ENCODE peak calls at places on chromosomes 13 and 19, in five cellular contexts. One of them, this sample, is unnamed.

GRCh38 chr13:79246575-79246949 is 159.5 kb downstream of the RBM26 start:
- DNase-seq in HL-60: no peak
- DNase-seq in A549: no peak
- DNase-seq in lower leg skin: no peak
- DNase-seq in coronary artery: no peak
- DNase-seq in this sample: no peak

GRCh38 chr19:48455908-48456562 is 661 bp downstream of the KCNJ14 start:
- DNase-seq in HL-60: no peak
- DNase-seq in A549: no peak
- DNase-seq in lower leg skin: no peak
- DNase-seq in coronary artery: no peak
- DNase-seq in this sample: no peak

GRCh38 chr13:60379837-60380236 is 17.2 kb upstream of the TDRD3 start:
- DNase-seq in HL-60: no peak
- DNase-seq in A549: no peak
- DNase-seq in lower leg skin: no peak
- DNase-seq in coronary artery: no peak
- DNase-seq in this sample: no peak

GRCh38 chr13:95624020-95624419 is 20.5 kb downstream of the DZIP1 start:
- DNase-seq in HL-60: peak; percentile 51
- DNase-seq in A549: peak; percentile 25
- DNase-seq in lower leg skin: no peak
- DNase-seq in coronary artery: no peak
- DNase-seq in this sample: no peak

GRCh38 chr13:31310781-31311180 is 111.0 kb downstream of the B3GLCT start:
- DNase-seq in HL-60: no peak
- DNase-seq in A549: no peak
- DNase-seq in lower leg skin: no peak
- DNase-seq in coronary artery: no peak
- DNase-seq in this sample: no peak

GRCh38 chr13:42007844-42008243 is 40.6 kb upstream of the DGKH start:
- DNase-seq in HL-60: no peak
- DNase-seq in A549: no peak
- DNase-seq in lower leg skin: no peak
- DNase-seq in coronary artery: no peak
- DNase-seq in this sample: no peak

GRCh38 chr13:76874466-76874865 is 11.7 kb downstream of the KCTD12 start:
- DNase-seq in HL-60: no peak
- DNase-seq in A549: no peak
- DNase-seq in lower leg skin: no peak
- DNase-seq in coronary artery: no peak
- DNase-seq in this sample: no peak

GRCh38 chr19:57363734-57364181 is 407 bp downstream of the TRAPPC2B start:
- DNase-seq in HL-60: no peak
- DNase-seq in A549: peak; percentile 27
- DNase-seq in lower leg skin: no peak
- DNase-seq in coronary artery: no peak
- DNase-seq in this sample: peak; percentile 12

GRCh38 chr19:38658462-38659306 is 11.2 kb downstream of the ACTN4 start:
- DNase-seq in HL-60: no peak
- DNase-seq in A549: peak; percentile 99
- DNase-seq in lower leg skin: no peak
- DNase-seq in coronary artery: no peak
- DNase-seq in this sample: peak; percentile 84

GRCh38 chr13:23966221-23966690 is 69.0 kb upstream of the C1QTNF9B start:
- DNase-seq in HL-60: no peak
- DNase-seq in A549: no peak
- DNase-seq in lower leg skin: no peak
- DNase-seq in coronary artery: no peak
- DNase-seq in this sample: no peak

GRCh38 chr13:41645313-41645712 is 188.0 kb downstream of the RGCC start:
- DNase-seq in HL-60: no peak
- DNase-seq in A549: no peak
- DNase-seq in lower leg skin: no peak
- DNase-seq in coronary artery: no peak
- DNase-seq in this sample: no peak

GRCh38 chr13:113564331-113565023 is 20.1 kb upstream of the TFDP1 start:
- DNase-seq in HL-60: no peak
- DNase-seq in A549: no peak
- DNase-seq in lower leg skin: peak; percentile 63
- DNase-seq in coronary artery: peak; percentile 33
- DNase-seq in this sample: no peak

GRCh38 chr13:64274481-64275217 is 2859.0 kb upstream of the PCDH20 start:
- DNase-seq in HL-60: no peak
- DNase-seq in A549: no peak
- DNase-seq in lower leg skin: no peak
- DNase-seq in coronary artery: no peak
- DNase-seq in this sample: no peak

GRCh38 chr19:30978639-30979038 is 370.6 kb downstream of the TSHZ3 start:
- DNase-seq in HL-60: no peak
- DNase-seq in A549: no peak
- DNase-seq in lower leg skin: no peak
- DNase-seq in coronary artery: no peak
- DNase-seq in this sample: no peak

GRCh38 chr13:92842145-92842544 is 384.5 kb upstream of the GPC6 start:
- DNase-seq in HL-60: no peak
- DNase-seq in A549: no peak
- DNase-seq in lower leg skin: no peak
- DNase-seq in coronary artery: no peak
- DNase-seq in this sample: no peak

GRCh38 chr13:35485451-35485850 is 9.0 kb upstream of the MAB21L1 start:
- DNase-seq in HL-60: no peak
- DNase-seq in A549: no peak
- DNase-seq in lower leg skin: no peak
- DNase-seq in coronary artery: no peak
- DNase-seq in this sample: no peak

GRCh38 chr13:64810701-64811258 is 2419.4 kb downstream of the PCDH9 start:
- DNase-seq in HL-60: no peak
- DNase-seq in A549: no peak
- DNase-seq in lower leg skin: no peak
- DNase-seq in coronary artery: no peak
- DNase-seq in this sample: no peak

GRCh38 chr19:50728084-50728737 is 5.0 kb downstream of the CLEC11A start:
- DNase-seq in HL-60: peak; percentile 67
- DNase-seq in A549: no peak
- DNase-seq in lower leg skin: peak; percentile 93
- DNase-seq in coronary artery: no peak
- DNase-seq in this sample: no peak

GRCh38 chr19:35518313-35518712 is 4.9 kb upstream of the DMKN start:
- DNase-seq in HL-60: no peak
- DNase-seq in A549: peak; percentile 62
- DNase-seq in lower leg skin: no peak
- DNase-seq in coronary artery: no peak
- DNase-seq in this sample: no peak

GRCh38 chr13:112781881-112782361 is 92.1 kb downstream of the ATP11A start:
- DNase-seq in HL-60: no peak
- DNase-seq in A549: no peak
- DNase-seq in lower leg skin: peak; percentile 84
- DNase-seq in coronary artery: no peak
- DNase-seq in this sample: no peak

GRCh38 chr19:39106201-39106600 is 19.4 kb upstream of the PAK4 start:
- DNase-seq in HL-60: no peak
- DNase-seq in A549: no peak
- DNase-seq in lower leg skin: no peak
- DNase-seq in coronary artery: no peak
- DNase-seq in this sample: no peak

GRCh38 chr19:58055483-58055874 is 3.6 kb upstream of the ZNF135 start:
- DNase-seq in HL-60: no peak
- DNase-seq in A549: no peak
- DNase-seq in lower leg skin: no peak
- DNase-seq in coronary artery: no peak
- DNase-seq in this sample: no peak

GRCh38 chr19:38569368-38569983 is 48.3 kb downstream of the MAP4K1 start:
- DNase-seq in HL-60: no peak
- DNase-seq in A549: no peak
- DNase-seq in lower leg skin: no peak
- DNase-seq in coronary artery: no peak
- DNase-seq in this sample: no peak

GRCh38 chr19:56554272-56554869 is 12.9 kb upstream of the ZNF470 start:
- DNase-seq in HL-60: no peak
- DNase-seq in A549: no peak
- DNase-seq in lower leg skin: no peak
- DNase-seq in coronary artery: no peak
- DNase-seq in this sample: no peak

GRCh38 chr13:44576396-44577235 is 486 bp upstream of the TSC22D1 start:
- DNase-seq in HL-60: peak; percentile 20
- DNase-seq in A549: no peak
- DNase-seq in lower leg skin: peak; percentile 88
- DNase-seq in coronary artery: no peak
- DNase-seq in this sample: peak; percentile 31

GRCh38 chr19:39351537-39352037 is 9.4 kb downstream of the SAMD4B start:
- DNase-seq in HL-60: no peak
- DNase-seq in A549: no peak
- DNase-seq in lower leg skin: no peak
- DNase-seq in coronary artery: no peak
- DNase-seq in this sample: no peak

GRCh38 chr19:1136201-1136600 is 32.4 kb downstream of the GPX4 start:
- DNase-seq in HL-60: no peak
- DNase-seq in A549: no peak
- DNase-seq in lower leg skin: peak; percentile 89
- DNase-seq in coronary artery: no peak
- DNase-seq in this sample: no peak

GRCh38 chr13:36519432-36519831 is 87.1 kb downstream of the CCNA1 start:
- DNase-seq in HL-60: no peak
- DNase-seq in A549: no peak
- DNase-seq in lower leg skin: no peak
- DNase-seq in coronary artery: no peak
- DNase-seq in this sample: no peak

GRCh38 chr19:46955813-46956371 is 63.7 kb upstream of the NPAS1 start:
- DNase-seq in HL-60: no peak
- DNase-seq in A549: no peak
- DNase-seq in lower leg skin: no peak
- DNase-seq in coronary artery: no peak
- DNase-seq in this sample: no peak

DNA sequence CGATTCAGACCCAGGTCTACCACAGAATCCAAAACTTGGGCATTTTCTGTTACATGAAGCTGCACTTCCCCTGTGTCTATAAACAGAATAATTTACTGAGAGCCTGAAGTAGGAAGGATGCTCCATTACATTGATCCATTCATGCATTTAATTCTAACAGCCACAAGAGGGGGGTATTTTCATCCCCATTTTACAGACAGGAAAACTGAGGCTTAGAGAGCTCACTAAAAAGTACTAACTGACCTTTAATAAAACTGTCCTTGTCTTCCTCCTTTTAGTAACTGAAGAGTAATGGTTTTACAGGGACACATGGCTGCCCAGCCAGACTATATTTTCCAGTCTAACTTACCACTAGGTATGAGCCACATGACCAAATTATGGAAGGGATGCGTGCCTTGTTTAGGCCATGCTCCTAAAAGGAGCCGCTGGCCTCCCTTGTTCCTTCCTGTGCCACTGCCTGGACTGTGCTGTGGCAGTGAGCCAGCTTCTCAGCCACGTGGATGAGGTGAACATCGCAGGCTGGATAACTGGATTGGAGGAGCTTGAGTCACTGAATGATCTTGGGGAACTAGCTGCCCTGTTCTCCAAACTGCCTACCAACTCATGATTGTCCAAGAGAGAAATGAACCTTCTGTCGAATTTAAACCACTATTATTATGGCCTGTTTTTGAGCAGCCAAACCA is 108.3 kb downstream of the DOCK9 start:
- DNase-seq in HL-60: no peak
- DNase-seq in A549: no peak
- DNase-seq in lower leg skin: no peak
- DNase-seq in coronary artery: no peak
- DNase-seq in this sample: no peak
- TF ChIP-seq CTCF in HL-60: no peak
- TF ChIP-seq CTCF in A549: peak; percentile 27
- TF ChIP-seq CTCF in lower leg skin: no peak
- TF ChIP-seq CTCF in coronary artery: no peak
- TF ChIP-seq CTCF in this sample: no peak

DNA sequence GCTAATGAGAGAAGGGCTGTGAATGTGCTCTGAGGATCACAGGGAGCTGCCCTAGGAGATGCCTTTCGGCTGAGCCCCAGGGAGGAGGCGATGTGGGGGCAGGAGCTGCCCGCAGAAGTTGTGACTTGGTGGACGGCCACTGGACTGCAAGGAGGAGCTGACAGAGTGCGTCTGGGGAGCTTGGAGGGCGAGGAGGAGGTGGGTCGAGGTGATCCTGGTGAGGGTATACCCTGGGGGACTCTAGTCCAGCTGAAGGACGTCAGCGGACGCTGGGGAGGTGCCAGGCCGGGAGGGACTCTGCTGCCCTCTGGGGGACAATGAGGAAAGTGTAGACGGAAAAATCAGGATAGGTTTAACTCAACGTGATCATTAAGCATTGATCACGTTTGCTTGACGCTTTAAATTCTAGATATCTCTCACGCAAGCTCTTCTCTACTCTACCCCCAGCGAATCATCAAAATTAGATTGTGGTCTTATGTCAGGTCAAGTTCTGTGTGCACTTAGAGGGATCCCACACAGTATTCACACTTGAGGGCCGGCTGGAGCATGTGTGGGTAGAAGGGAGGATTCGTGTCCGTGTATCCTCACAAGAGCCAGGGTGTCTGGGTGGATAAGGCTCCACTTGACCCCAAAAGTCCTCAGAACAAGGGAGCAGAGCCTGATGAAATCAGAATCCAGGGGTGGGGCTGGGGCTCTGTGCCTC is 3.3 kb upstream of the CEACAM7 start:
- DNase-seq in HL-60: peak; percentile 36
- DNase-seq in A549: peak; percentile 76
- DNase-seq in lower leg skin: peak; percentile 68
- DNase-seq in coronary artery: no peak
- DNase-seq in this sample: peak; percentile 77
- TF ChIP-seq CTCF in HL-60: peak; percentile 58
- TF ChIP-seq CTCF in A549: peak; percentile 77
- TF ChIP-seq CTCF in lower leg skin: no peak
- TF ChIP-seq CTCF in coronary artery: no peak
- TF ChIP-seq CTCF in this sample: peak; percentile 88

DNA sequence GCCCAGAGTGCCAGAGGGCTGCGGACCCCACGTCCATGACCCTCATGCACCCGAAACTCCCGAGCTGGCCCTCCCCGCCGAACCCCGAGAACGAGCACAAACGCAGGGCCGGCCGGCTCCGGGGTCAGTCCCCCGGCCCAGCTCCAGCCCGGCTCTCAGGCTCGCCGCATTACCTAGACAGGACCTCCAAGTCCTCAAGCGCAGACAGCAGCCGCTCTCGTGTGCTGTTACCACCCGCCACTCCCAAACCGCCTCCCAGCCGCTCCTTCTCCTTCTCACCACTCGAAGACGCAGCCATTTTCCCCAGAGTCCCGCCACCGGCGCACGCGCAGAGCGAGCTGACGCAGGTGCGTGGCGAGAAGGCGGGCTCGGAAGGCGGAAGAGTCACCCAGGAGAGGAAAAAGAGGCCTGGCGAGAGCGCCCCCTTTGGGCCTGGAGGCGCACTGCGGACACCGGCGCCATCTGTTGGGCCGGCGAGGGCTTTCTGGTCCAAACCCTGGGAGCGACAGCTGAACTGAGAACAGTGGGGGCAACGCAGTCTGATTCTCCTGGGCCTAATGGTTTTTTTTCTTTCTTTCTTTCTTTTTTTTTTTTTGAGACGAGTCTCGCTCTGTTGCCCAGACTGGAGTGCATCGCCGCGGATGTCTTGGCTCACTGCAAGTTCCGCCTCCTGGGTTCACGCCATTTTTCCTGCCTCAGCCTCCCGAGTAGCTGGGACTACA is at the start of gene MED4:
- DNase-seq in HL-60: peak; percentile 98
- DNase-seq in A549: peak; percentile 84
- DNase-seq in lower leg skin: peak; percentile 99
- DNase-seq in coronary artery: peak; percentile 96
- DNase-seq in this sample: peak; percentile 94
- TF ChIP-seq CTCF in HL-60: peak; percentile 90
- TF ChIP-seq CTCF in A549: peak; percentile 84
- TF ChIP-seq CTCF in lower leg skin: peak; percentile 49
- TF ChIP-seq CTCF in coronary artery: peak; percentile 97
- TF ChIP-seq CTCF in this sample: peak; percentile 93

GRCh38 chr19:8335343-8336071 is 7.6 kb downstream of the KANK3 start:
- DNase-seq in HL-60: no peak
- DNase-seq in A549: peak; percentile 38
- DNase-seq in lower leg skin: no peak
- DNase-seq in coronary artery: no peak
- DNase-seq in this sample: peak; percentile 51
- TF ChIP-seq CTCF in HL-60: no peak
- TF ChIP-seq CTCF in A549: peak; percentile 40
- TF ChIP-seq CTCF in lower leg skin: no peak
- TF ChIP-seq CTCF in coronary artery: no peak
- TF ChIP-seq CTCF in this sample: peak; percentile 27